ENCODE peak calls at places on chromosome 2, in seven cellular contexts. C is pons; X is transverse colon; H is GM20000; M is stimulated activated CD4-positive, alpha-beta T cell treated with anti-CD3 and anti-CD28 coated beads, Interleukin-12 subunit alpha, Interleukin-12 subunit beta, amount 100 ng/mL, for 4 hours; P is stimulated activated CD8-positive, alpha-beta memory T cell treated with anti-CD3 and anti-CD28 coated beads, Interleukin-15, amount 100 ng/mL, for 24 hours; B is left ventricle myocardium superior. G is an unnamed sample.
A peak's percentile ranks its signal among the peaks of the same experiment; 100 is the strongest.

GRCh38 chr2:63399171-63399570 is 189.1 kb downstream of the WDPCP start:
- DNase-seq in C (no peak), X (no peak), H (no peak), M (no peak), P (no peak), B (no peak), G (no peak)

GRCh38 chr2:160379399-160379798 is 114.2 kb downstream of the RBMS1 start:
- DNase-seq in C (no peak), X (no peak), H (no peak), M (no peak), P (no peak), B (no peak), G (no peak)

GRCh38 chr2:170817247-170817998 is 736 bp downstream of the GAD1 start:
- DNase-seq in C (no peak), X (no peak), H (peak; percentile 40), M (peak; percentile 27), P (no peak), B (no peak), G (no peak)

GRCh38 chr2:20179755-20180594 is 45.0 kb downstream of the SDC1 start:
- DNase-seq in C (no peak), X (peak; percentile 91), H (no peak), M (no peak), P (no peak), B (peak; percentile 11), G (peak; percentile 88)

GRCh38 chr2:99695856-99696255 is 206.0 kb upstream of the REV1 start:
- DNase-seq in C (no peak), X (no peak), H (no peak), M (no peak), P (no peak), B (no peak), G (no peak)

GRCh38 chr2:71901466-71901865 is 246.2 kb downstream of the CYP26B1 start:
- DNase-seq in C (no peak), X (no peak), H (no peak), M (no peak), P (no peak), B (no peak), G (no peak)

GRCh38 chr2:163800889-163801498 is 65.2 kb upstream of the FIGN start:
- DNase-seq in C (peak; percentile 11), X (no peak), H (no peak), M (no peak), P (no peak), B (no peak), G (no peak)

GRCh38 chr2:201882353-201883095 is 76.2 kb downstream of the CDK15 start:
- DNase-seq in C (no peak), X (no peak), H (no peak), M (no peak), P (no peak), B (peak; percentile 33), G (no peak)